ENCODE peak calls at places on chromosomes 5 and 9, in six cellular contexts. E is PC-9; M is T-helper 2 cell treated with Interferon-gamma antibody and Interleukin-4, amounts not matched to agents 5 μg/mL and 100 μg/mL, for 36 hours; R is B cell; D is HL-60; I is 8988T. U is an unnamed sample.

GRCh38 chr5:54362434-54362833 is 52.1 kb upstream of the ARL15 start:
- DNase-seq in D (no peak), R (no peak), E (no peak), M (no peak), I (no peak), U (no peak)

GRCh38 chr9:112174223-112174964 is 703 bp downstream of the SUSD1 start:
- DNase-seq in M (peak), I (peak), R (peak), D (peak), E (peak), U (peak)

GRCh38 chr9:40928803-40929487 is 199.5 kb downstream of the FOXD4L6 start:
- DNase-seq in D (no peak), E (no peak), R (no peak), I (no peak), M (no peak), U (no peak)

GRCh38 chr9:109244179-109245132 is 76.4 kb downstream of the EPB41L4B start:
- DNase-seq in M (peak), R (peak), I (peak), D (peak), E (peak), U (no peak)

GRCh38 chr9:130301483-130302286 is 36.1 kb downstream of the HMCN2 start:
- DNase-seq in M (no peak), E (no peak), D (no peak), R (no peak), I (no peak), U (no peak)

GRCh38 chr9:113155911-113156559 is 5.2 kb downstream of the SLC31A2 start:
- DNase-seq in M (peak), E (no peak), I (no peak), D (peak), R (no peak), U (peak)

GRCh38 chr5:65769539-65769938 is 47.5 kb downstream of the NLN start:
- DNase-seq in M (no peak), R (no peak), D (no peak), E (no peak), I (no peak), U (no peak)

GRCh38 chr9:92608221-92609141 is 61.5 kb downstream of the IPPK start:
- DNase-seq in R (no peak), I (no peak), D (no peak), M (no peak), E (no peak), U (no peak)

GRCh38 chr5:132444061-132444460 is 46.5 kb downstream of the IRF1 start:
- DNase-seq in R (no peak), M (no peak), D (no peak), E (no peak), I (no peak), U (no peak)

GRCh38 chr5:158456756-158457155 is 597.8 kb upstream of the CLINT1 start:
- DNase-seq in M (no peak), D (peak), E (no peak), R (no peak), I (no peak), U (no peak)

GRCh38 chr5:170057311-170057710 is 48.4 kb upstream of the FOXI1 start:
- DNase-seq in M (no peak), E (no peak), I (no peak), R (no peak), D (no peak), U (no peak)

GRCh38 chr9:137302176-137303030 is at the start of gene NRARP:
- DNase-seq in E (peak), M (peak), D (peak), I (peak), R (peak), U (peak)

GRCh38 chr5:71586052-71586940 is 844 bp upstream of the MCCC2 start:
- DNase-seq in R (no peak), M (no peak), D (no peak), I (no peak), E (no peak), U (peak)

GRCh38 chr9:131804826-131805225 is 65.0 kb upstream of the RAPGEF1 start:
- DNase-seq in E (no peak), I (no peak), D (no peak), R (no peak), M (no peak), U (no peak)

GRCh38 chr5:78594014-78594413 is 54.6 kb downstream of the LHFPL2 start:
- DNase-seq in R (no peak), E (no peak), I (no peak), M (no peak), D (no peak), U (no peak)

GRCh38 chr9:19464764-19465570 is 56.2 kb downstream of the ACER2 start:
- DNase-seq in R (peak), E (peak), M (peak), I (peak), D (peak), U (no peak)

GRCh38 chr9:135369401-135369800 is 110.2 kb upstream of the PPP1R26 start:
- DNase-seq in E (no peak), D (no peak), M (no peak), I (no peak), R (no peak), U (no peak)

GRCh38 chr5:72380491-72381274 is 60.5 kb downstream of the PTCD2 start:
- DNase-seq in E (peak), D (no peak), R (no peak), M (no peak), I (no peak), U (no peak)

GRCh38 chr5:77231470-77232138 is 21.1 kb downstream of the PDE8B start:
- DNase-seq in I (no peak), R (no peak), E (no peak), M (no peak), D (no peak), U (peak)

GRCh38 chr5:181168595-181169118 is 21.3 kb downstream of the OR2V2 start:
- DNase-seq in E (no peak), M (no peak), R (no peak), I (no peak), D (no peak), U (no peak)

GRCh38 chr9:11158676-11159075 is 545.9 kb upstream of the PTPRD start:
- DNase-seq in R (no peak), I (no peak), M (no peak), D (no peak), E (no peak), U (no peak)

GRCh38 chr9:97773091-97773490 is 76.0 kb upstream of the XPA start:
- DNase-seq in M (no peak), I (no peak), E (peak), R (no peak), D (no peak), U (no peak)

GRCh38 chr9:100578610-100579009 is 731 bp downstream of the CAVIN4 start:
- DNase-seq in R (no peak), I (no peak), E (no peak), M (no peak), D (no peak), U (no peak)

GRCh38 chr9:120768247-120768646 is 25.0 kb downstream of the FBXW2 start:
- DNase-seq in M (no peak), I (no peak), R (no peak), D (no peak), E (no peak), U (no peak)

GRCh38 chr5:127957183-127957582 is 126.4 kb upstream of the SLC12A2 start:
- DNase-seq in E (no peak), M (no peak), R (no peak), D (no peak), I (no peak), U (no peak)

GRCh38 chr9:125509476-125509875 is 197.5 kb downstream of the MAPKAP1 start:
- DNase-seq in E (no peak), I (no peak), D (no peak), M (no peak), R (no peak), U (no peak)

GRCh38 chr5:54454602-54455001 is 897 bp upstream of the HSPB3 start:
- DNase-seq in I (no peak), R (no peak), D (no peak), E (no peak), M (no peak), U (no peak)

U was measured in GF-D8.